ENCODE peak calls at places on chromosome 12, in seven cellular contexts. J is GM12864, W is lower leg skin, T is cardiac fibroblast, K is heart left ventricle, I is left ventricle myocardium inferior, Y is HL-60. M is an unnamed sample.

GRCh38 chr12:18581232-18581962 is 156.4 kb downstream of the PLCZ1 start:
- DNase-seq in Y (no peak), J (no peak), I (no peak), K (no peak), T (peak), W (no peak), M (no peak)

GRCh38 chr12:89988556-89988955 is 279.9 kb upstream of the ATP2B1 start:
- DNase-seq in Y (no peak), I (no peak), T (no peak), J (no peak), K (no peak), W (no peak), M (no peak)

GRCh38 chr12:129196927-129197326 is 343.6 kb downstream of the GLT1D1 start:
- DNase-seq in J (no peak), I (no peak), T (no peak), Y (no peak), K (no peak), W (no peak), M (no peak)

GRCh38 chr12:46963977-46964376 is 115.4 kb upstream of the PCED1B start:
- DNase-seq in J (no peak), Y (no peak), I (no peak), W (no peak), K (peak), T (peak), M (peak)

GRCh38 chr12:88108021-88108420 is 33.9 kb downstream of the CEP290 start:
- DNase-seq in I (no peak), T (peak), Y (no peak), W (no peak), J (no peak), K (no peak), M (peak)

GRCh38 chr12:84793558-84794367 is 118.8 kb downstream of the SLC6A15 start:
- DNase-seq in J (no peak), I (no peak), T (peak), W (peak), Y (no peak), K (no peak), M (peak)

GRCh38 chr12:94379479-94380113 is 80.1 kb downstream of the CEP83 start:
- DNase-seq in T (no peak), W (no peak), K (no peak), J (no peak), I (no peak), Y (no peak), M (no peak)

GRCh38 chr12:72747460-72747859 is 475.3 kb downstream of the TRHDE start:
- DNase-seq in T (peak), Y (no peak), I (no peak), W (no peak), J (no peak), K (no peak), M (no peak)

GRCh38 chr12:95998611-95999300 is 2.6 kb upstream of the HAL start:
- DNase-seq in W (no peak), Y (peak), J (peak), K (peak), T (peak), I (no peak), M (peak)

GRCh38 chr12:123131879-123132402 is 18.9 kb downstream of the PITPNM2 start:
- DNase-seq in W (no peak), Y (no peak), K (no peak), J (no peak), I (no peak), T (no peak), M (no peak)

GRCh38 chr12:2722806-2723205 is 72.0 kb upstream of the FKBP4 start:
- DNase-seq in Y (no peak), W (no peak), K (no peak), I (no peak), J (no peak), T (peak), M (peak)

GRCh38 chr12:132147423-132148367 is 3.4 kb downstream of the NOC4L start:
- DNase-seq in W (no peak), Y (no peak), I (peak), J (no peak), T (no peak), K (peak), M (no peak)

GRCh38 chr12:109961201-109961600 is 35.0 kb downstream of the GIT2 start:
- DNase-seq in W (no peak), J (no peak), K (no peak), T (no peak), Y (no peak), I (peak), M (no peak)

GRCh38 chr12:13947237-13947945 is 34.0 kb downstream of the GRIN2B start:
- DNase-seq in K (no peak), Y (no peak), I (no peak), J (no peak), T (no peak), W (no peak), M (no peak)

DNA sequence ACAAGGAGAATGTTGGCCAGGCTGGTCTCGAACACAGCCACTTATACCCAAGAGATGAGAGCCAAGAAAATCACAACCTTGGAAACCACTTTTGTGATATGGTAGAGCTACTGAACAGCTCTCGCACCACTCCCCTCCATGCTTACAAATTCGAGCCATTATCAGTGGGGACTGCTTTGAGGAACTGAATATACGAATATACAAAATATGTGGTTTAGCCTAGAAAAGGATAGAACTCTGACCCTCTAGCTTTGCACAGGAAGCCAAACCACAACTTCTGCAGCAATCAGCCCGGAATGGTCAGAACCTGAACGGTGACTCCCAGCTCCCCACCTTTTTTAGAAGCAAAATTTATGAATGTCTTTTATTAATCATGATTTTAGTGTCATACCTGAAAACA is 129.8 kb upstream of the TMEM132C start:
- DNase-seq in T (no peak), W (no peak), I (no peak), Y (no peak), K (no peak), J (no peak), M (no peak)
- H3K4me3 ChIP-seq in T (no peak), W (no peak), I (no peak), Y (no peak), K (no peak), J (no peak), M (no peak)

GRCh38 chr12:56751712-56752598 is at the start of gene PRIM1:
- DNase-seq in I (peak), J (peak), T (peak), K (peak), Y (peak), W (peak), M (peak)
- TF ChIP-seq CTCF in I (peak), J (no peak), T (peak), K (peak), Y (no peak), W (no peak), M (peak)

DNA sequence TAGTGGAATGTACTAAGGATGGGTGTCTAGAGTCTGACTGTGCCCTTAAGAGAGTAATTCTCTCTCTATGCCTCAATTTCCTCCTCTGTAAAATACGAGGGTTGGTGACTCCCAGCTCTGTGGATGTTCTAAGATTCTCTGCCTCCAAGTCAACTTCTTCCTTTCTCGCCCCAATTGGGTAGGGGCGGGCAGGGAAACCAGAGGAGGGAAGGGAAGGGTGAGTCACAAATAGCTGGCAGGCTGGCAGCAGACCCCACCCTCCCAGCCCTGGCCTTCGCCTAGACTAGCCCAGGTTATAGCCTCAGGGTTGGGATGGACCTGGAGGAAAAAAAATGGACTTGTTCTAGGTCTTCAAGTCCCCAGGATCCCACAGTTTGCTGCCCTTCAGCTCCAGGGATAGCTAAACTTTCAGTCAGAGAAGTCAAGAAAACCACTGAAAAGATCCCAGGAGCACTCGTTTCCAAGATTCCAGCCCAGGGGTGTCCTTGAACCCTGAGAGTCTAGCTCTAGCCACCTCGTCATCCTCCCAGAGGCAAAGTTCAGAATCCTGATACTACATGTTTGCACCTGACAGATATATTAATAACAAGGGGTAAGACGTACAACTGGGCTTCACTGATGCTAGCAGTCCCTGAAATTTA is 2.3 kb downstream of the DGKA start:
- DNase-seq in K (no peak), J (no peak), T (peak), Y (peak), W (peak), I (no peak), M (peak)
- H3K4me3 ChIP-seq in K (peak), J (no peak), T (no peak), Y (no peak), W (no peak), I (peak), M (peak)

GRCh38 chr12:108560321-108560721 is 652 bp downstream of the SART3 start:
- DNase-seq in Y (no peak), W (no peak), J (no peak), K (no peak), I (no peak), T (peak), M (peak)

GRCh38 chr12:108560752-108561719 is at the start of gene SART3:
- DNase-seq in I (peak), W (peak), T (peak), J (peak), Y (peak), K (peak), M (peak)

GRCh38 chr12:108562348-108563134 is at the start of gene ISCU:
- DNase-seq in K (peak), I (peak), T (peak), Y (peak), W (peak), J (peak), M (peak)

GRCh38 chr12:108561852-108562347 is 496 bp upstream of the ISCU start:
- DNase-seq in Y (no peak), I (no peak), W (no peak), T (no peak), K (no peak), J (no peak), M (no peak)

DNA sequence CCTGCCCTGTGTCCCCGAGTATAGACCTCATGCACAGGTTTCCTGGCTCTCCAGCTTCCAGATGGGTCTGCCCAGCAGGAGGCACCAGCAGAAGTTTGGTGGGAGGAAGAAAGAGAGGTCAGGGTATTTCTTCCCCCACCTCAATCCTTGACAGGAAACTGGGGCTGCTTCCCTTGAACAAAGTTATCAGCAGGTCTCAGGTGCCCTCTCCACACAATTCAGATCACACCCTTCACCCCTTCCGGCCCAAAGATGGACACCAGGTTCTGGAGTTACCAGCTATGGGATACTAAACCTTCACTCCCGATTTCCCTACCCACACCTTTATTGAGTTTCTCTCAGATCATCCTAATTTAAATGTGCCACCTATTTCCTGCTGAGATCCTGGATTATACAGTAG is 1.2 kb downstream of the SART3 start:
- DNase-seq in T (no peak), K (no peak), J (no peak), W (no peak), I (no peak), Y (no peak), M (no peak)
- TF ChIP-seq CTCF in T (no peak), K (no peak), J (no peak), W (no peak), I (no peak), Y (no peak), M (no peak)

DNA sequence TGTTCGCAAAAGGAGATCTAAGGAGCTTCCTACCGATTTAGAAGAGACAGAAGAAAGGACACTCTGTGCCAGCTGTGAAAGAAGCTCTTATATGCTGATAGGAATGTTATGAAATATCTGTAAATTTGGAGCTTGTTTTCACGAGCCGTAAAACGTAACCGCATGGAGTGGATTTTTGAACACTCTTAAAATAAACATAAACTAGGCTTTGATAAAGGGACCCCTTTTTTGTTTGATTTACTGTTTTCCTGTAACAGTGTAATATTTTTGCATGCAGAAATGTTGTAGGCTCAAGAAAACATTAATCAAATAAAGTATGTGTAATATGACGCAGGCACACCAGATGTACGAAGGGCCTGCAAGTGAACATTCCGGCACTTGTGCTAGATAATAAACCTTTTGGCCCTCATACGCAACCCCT is 346.8 kb downstream of the ETNK1 start:
- DNase-seq in I (no peak), J (no peak), T (no peak), K (no peak), W (no peak), Y (no peak), M (peak)
- H3K4me3 ChIP-seq in I (no peak), J (no peak), T (no peak), K (no peak), W (no peak), Y (no peak), M (no peak)

GRCh38 chr12:9687228-9687627 is 17.7 kb downstream of the CLEC2D start:
- DNase-seq in W (no peak), I (no peak), T (peak), K (no peak), Y (no peak), J (no peak), M (no peak)
- TF ChIP-seq CTCF in W (no peak), I (no peak), T (no peak), K (no peak), Y (no peak), J (no peak), M (no peak)

GRCh38 chr12:5301539-5301938 is 130.4 kb upstream of the NTF3 start:
- DNase-seq in J (no peak), Y (no peak), T (no peak), I (no peak), K (no peak), W (no peak), M (no peak)

GRCh38 chr12:5307065-5307464 is 124.8 kb upstream of the NTF3 start:
- DNase-seq in W (no peak), I (no peak), T (no peak), Y (no peak), J (no peak), K (no peak), M (no peak)

GRCh38 chr12:5305861-5306545 is 125.9 kb upstream of the NTF3 start:
- DNase-seq in J (no peak), W (no peak), Y (no peak), K (no peak), I (no peak), T (no peak), M (no peak)

GRCh38 chr12:5309654-5310053 is 122.3 kb upstream of the NTF3 start:
- DNase-seq in I (no peak), K (no peak), W (peak), Y (no peak), T (no peak), J (no peak), M (peak)

GRCh38 chr12:5305425-5305824 is 126.5 kb upstream of the NTF3 start:
- DNase-seq in T (no peak), Y (no peak), J (no peak), I (no peak), K (no peak), W (peak), M (no peak)
- H3K4me3 ChIP-seq in T (no peak), Y (no peak), J (no peak), I (no peak), K (no peak), W (no peak), M (no peak)